ENCODE peak calls at places on chromosomes 5 and 9, in six cellular contexts. One of them, this sample, is unnamed.

GRCh38 chr9:96554801-96555566 is 64.7 kb downstream of the CDC14B start:
- DNase-seq in K562: no peak
- DNase-seq in A549: no peak
- DNase-seq in HepG2: no peak
- DNase-seq in GM12878: no peak
- DNase-seq in endothelial cell of umbilical vein: no peak
- DNase-seq in this sample: no peak

GRCh38 chr5:179793470-179794139 is at the start of gene LTC4S:
- DNase-seq in K562: no peak
- DNase-seq in A549: no peak
- DNase-seq in HepG2: no peak
- DNase-seq in GM12878: no peak
- DNase-seq in endothelial cell of umbilical vein: peak
- DNase-seq in this sample: peak

GRCh38 chr9:79357620-79358019 is 214.1 kb upstream of the TLE4 start:
- DNase-seq in K562: no peak
- DNase-seq in A549: no peak
- DNase-seq in HepG2: no peak
- DNase-seq in GM12878: no peak
- DNase-seq in endothelial cell of umbilical vein: no peak
- DNase-seq in this sample: peak

GRCh38 chr5:176364765-176365662 is at the start of gene ARL10:
- DNase-seq in K562: no peak
- DNase-seq in A549: no peak
- DNase-seq in HepG2: no peak
- DNase-seq in GM12878: no peak
- DNase-seq in endothelial cell of umbilical vein: peak
- DNase-seq in this sample: no peak

GRCh38 chr5:14108170-14108996 is 34.8 kb upstream of the TRIO start:
- DNase-seq in K562: peak
- DNase-seq in A549: peak
- DNase-seq in HepG2: peak
- DNase-seq in GM12878: peak
- DNase-seq in endothelial cell of umbilical vein: peak
- DNase-seq in this sample: peak

GRCh38 chr5:65142511-65143011 is 339.2 kb downstream of the ADAMTS6 start:
- DNase-seq in K562: no peak
- DNase-seq in A549: no peak
- DNase-seq in HepG2: no peak
- DNase-seq in GM12878: no peak
- DNase-seq in endothelial cell of umbilical vein: peak
- DNase-seq in this sample: peak

GRCh38 chr5:26236936-26237335 is 801.5 kb downstream of the CDH9 start:
- DNase-seq in K562: no peak
- DNase-seq in A549: no peak
- DNase-seq in HepG2: no peak
- DNase-seq in GM12878: no peak
- DNase-seq in endothelial cell of umbilical vein: no peak
- DNase-seq in this sample: no peak

GRCh38 chr5:114101153-114101552 is 260.7 kb upstream of the KCNN2 start:
- DNase-seq in K562: peak
- DNase-seq in A549: peak
- DNase-seq in HepG2: peak
- DNase-seq in GM12878: no peak
- DNase-seq in endothelial cell of umbilical vein: peak
- DNase-seq in this sample: peak

GRCh38 chr9:13607746-13608445 is 328.4 kb upstream of the MPDZ start:
- DNase-seq in K562: no peak
- DNase-seq in A549: no peak
- DNase-seq in HepG2: no peak
- DNase-seq in GM12878: no peak
- DNase-seq in endothelial cell of umbilical vein: peak
- DNase-seq in this sample: no peak

GRCh38 chr9:132350861-132351315 is 3.9 kb downstream of the SETX start:
- DNase-seq in K562: no peak
- DNase-seq in A549: no peak
- DNase-seq in HepG2: no peak
- DNase-seq in GM12878: no peak
- DNase-seq in endothelial cell of umbilical vein: peak
- DNase-seq in this sample: peak

GRCh38 chr5:59583151-59583809 is 310.2 kb downstream of the PDE4D start:
- DNase-seq in K562: no peak
- DNase-seq in A549: no peak
- DNase-seq in HepG2: no peak
- DNase-seq in GM12878: no peak
- DNase-seq in endothelial cell of umbilical vein: peak
- DNase-seq in this sample: no peak

GRCh38 chr9:14768561-14769234 is 46.2 kb upstream of the CER1 start:
- DNase-seq in K562: peak
- DNase-seq in A549: peak
- DNase-seq in HepG2: peak
- DNase-seq in GM12878: no peak
- DNase-seq in endothelial cell of umbilical vein: peak
- DNase-seq in this sample: peak

GRCh38 chr5:151251001-151251551 is 1.9 kb upstream of the GM2A start:
- DNase-seq in K562: no peak
- DNase-seq in A549: no peak
- DNase-seq in HepG2: peak
- DNase-seq in GM12878: peak
- DNase-seq in endothelial cell of umbilical vein: no peak
- DNase-seq in this sample: peak

GRCh38 chr9:130419521-130420035 is 25.2 kb upstream of the ASS1 start:
- DNase-seq in K562: no peak
- DNase-seq in A549: no peak
- DNase-seq in HepG2: no peak
- DNase-seq in GM12878: no peak
- DNase-seq in endothelial cell of umbilical vein: no peak
- DNase-seq in this sample: no peak

GRCh38 chr5:126645132-126645531 is 44.4 kb downstream of the PHAX start:
- DNase-seq in K562: no peak
- DNase-seq in A549: no peak
- DNase-seq in HepG2: no peak
- DNase-seq in GM12878: no peak
- DNase-seq in endothelial cell of umbilical vein: no peak
- DNase-seq in this sample: no peak

GRCh38 chr5:67677422-67677970 is 480.9 kb upstream of the CD180 start:
- DNase-seq in K562: no peak
- DNase-seq in A549: no peak
- DNase-seq in HepG2: no peak
- DNase-seq in GM12878: no peak
- DNase-seq in endothelial cell of umbilical vein: no peak
- DNase-seq in this sample: no peak

GRCh38 chr5:129249891-129250290 is 155.3 kb downstream of the ISOC1 start:
- DNase-seq in K562: no peak
- DNase-seq in A549: no peak
- DNase-seq in HepG2: no peak
- DNase-seq in GM12878: no peak
- DNase-seq in endothelial cell of umbilical vein: no peak
- DNase-seq in this sample: no peak

GRCh38 chr5:21919417-21920022 is 933.6 kb downstream of the CDH12 start:
- DNase-seq in K562: peak
- DNase-seq in A549: peak
- DNase-seq in HepG2: peak
- DNase-seq in GM12878: peak
- DNase-seq in endothelial cell of umbilical vein: peak
- DNase-seq in this sample: peak

GRCh38 chr9:95447660-95448420 is 68.9 kb downstream of the PTCH1 start:
- DNase-seq in K562: no peak
- DNase-seq in A549: no peak
- DNase-seq in HepG2: no peak
- DNase-seq in GM12878: no peak
- DNase-seq in endothelial cell of umbilical vein: no peak
- DNase-seq in this sample: no peak

GRCh38 chr9:91803970-91804752 is 145.9 kb downstream of the ROR2 start:
- DNase-seq in K562: no peak
- DNase-seq in A549: no peak
- DNase-seq in HepG2: no peak
- DNase-seq in GM12878: no peak
- DNase-seq in endothelial cell of umbilical vein: no peak
- DNase-seq in this sample: no peak

GRCh38 chr9:69857828-69858227 is 37.2 kb downstream of the CFAP95 start:
- DNase-seq in K562: no peak
- DNase-seq in A549: no peak
- DNase-seq in HepG2: no peak
- DNase-seq in GM12878: no peak
- DNase-seq in endothelial cell of umbilical vein: no peak
- DNase-seq in this sample: no peak

GRCh38 chr9:98806394-98807069 is 938 bp upstream of the GALNT12 start:
- DNase-seq in K562: no peak
- DNase-seq in A549: no peak
- DNase-seq in HepG2: no peak
- DNase-seq in GM12878: no peak
- DNase-seq in endothelial cell of umbilical vein: no peak
- DNase-seq in this sample: no peak

GRCh38 chr5:150289551-150290390 is at the start of gene CAMK2A:
- DNase-seq in K562: no peak
- DNase-seq in A549: no peak
- DNase-seq in HepG2: no peak
- DNase-seq in GM12878: no peak
- DNase-seq in endothelial cell of umbilical vein: no peak
- DNase-seq in this sample: no peak

GRCh38 chr5:133456933-133457402 is 155.4 kb downstream of the FSTL4 start:
- DNase-seq in K562: no peak
- DNase-seq in A549: no peak
- DNase-seq in HepG2: peak
- DNase-seq in GM12878: no peak
- DNase-seq in endothelial cell of umbilical vein: no peak
- DNase-seq in this sample: peak

GRCh38 chr9:78436873-78437272 is 139.9 kb downstream of the PSAT1 start:
- DNase-seq in K562: no peak
- DNase-seq in A549: no peak
- DNase-seq in HepG2: no peak
- DNase-seq in GM12878: no peak
- DNase-seq in endothelial cell of umbilical vein: no peak
- DNase-seq in this sample: no peak

GRCh38 chr9:73172811-73173210 is 21.1 kb downstream of the ANXA1 start:
- DNase-seq in K562: no peak
- DNase-seq in A549: no peak
- DNase-seq in HepG2: no peak
- DNase-seq in GM12878: no peak
- DNase-seq in endothelial cell of umbilical vein: no peak
- DNase-seq in this sample: no peak

GRCh38 chr5:169637856-169638190 is 748 bp downstream of the DOCK2 start:
- DNase-seq in K562: no peak
- DNase-seq in A549: no peak
- DNase-seq in HepG2: no peak
- DNase-seq in GM12878: no peak
- DNase-seq in endothelial cell of umbilical vein: no peak
- DNase-seq in this sample: peak

GRCh38 chr5:139492700-139493192 is 10.2 kb upstream of the STING1 start:
- DNase-seq in K562: no peak
- DNase-seq in A549: no peak
- DNase-seq in HepG2: no peak
- DNase-seq in GM12878: no peak
- DNase-seq in endothelial cell of umbilical vein: peak
- DNase-seq in this sample: no peak

GRCh38 chr5:157665467-157666085 is 5.8 kb upstream of the C5orf52 start:
- DNase-seq in K562: no peak
- DNase-seq in A549: peak
- DNase-seq in HepG2: peak
- DNase-seq in GM12878: no peak
- DNase-seq in endothelial cell of umbilical vein: no peak
- DNase-seq in this sample: peak

GRCh38 chr5:103393131-103393754 is 134.7 kb downstream of the MACIR start:
- DNase-seq in K562: no peak
- DNase-seq in A549: no peak
- DNase-seq in HepG2: no peak
- DNase-seq in GM12878: peak
- DNase-seq in endothelial cell of umbilical vein: no peak
- DNase-seq in this sample: peak

GRCh38 chr9:135508211-135508820 is 7.8 kb downstream of the MRPS2 start:
- DNase-seq in K562: no peak
- DNase-seq in A549: no peak
- DNase-seq in HepG2: no peak
- DNase-seq in GM12878: no peak
- DNase-seq in endothelial cell of umbilical vein: no peak
- DNase-seq in this sample: no peak

GRCh38 chr5:16178745-16179372 is 732 bp downstream of the MARCHF11 start:
- DNase-seq in K562: peak
- DNase-seq in A549: no peak
- DNase-seq in HepG2: peak
- DNase-seq in GM12878: no peak
- DNase-seq in endothelial cell of umbilical vein: peak
- DNase-seq in this sample: peak
- H3K4me3 ChIP-seq in K562: no peak
- H3K4me3 ChIP-seq in A549: no peak
- H3K4me3 ChIP-seq in HepG2: no peak
- H3K4me3 ChIP-seq in GM12878: no peak
- H3K4me3 ChIP-seq in endothelial cell of umbilical vein: peak
- H3K4me3 ChIP-seq in this sample: no peak

GRCh38 chr5:140966293-140967225 is at the start of gene PCDHAC2:
- DNase-seq in K562: no peak
- DNase-seq in A549: peak
- DNase-seq in HepG2: no peak
- DNase-seq in GM12878: no peak
- DNase-seq in endothelial cell of umbilical vein: peak
- DNase-seq in this sample: no peak
- TF ChIP-seq CTCF in K562: no peak
- TF ChIP-seq CTCF in A549: no peak
- TF ChIP-seq CTCF in HepG2: no peak
- TF ChIP-seq CTCF in GM12878: no peak
- TF ChIP-seq CTCF in endothelial cell of umbilical vein: no peak
- TF ChIP-seq CTCF in this sample: no peak

GRCh38 chr9:123996731-123997421 is 14.7 kb upstream of the LHX2 start:
- DNase-seq in K562: no peak
- DNase-seq in A549: no peak
- DNase-seq in HepG2: no peak
- DNase-seq in GM12878: no peak
- DNase-seq in endothelial cell of umbilical vein: no peak
- DNase-seq in this sample: peak
- TF ChIP-seq MYC in K562: no peak
- TF ChIP-seq MYC in A549: no peak
- TF ChIP-seq MYC in HepG2: no peak
- TF ChIP-seq MYC in GM12878: no peak
- TF ChIP-seq MYC in endothelial cell of umbilical vein: no peak
- TF ChIP-seq MYC in this sample: no peak

DNA sequence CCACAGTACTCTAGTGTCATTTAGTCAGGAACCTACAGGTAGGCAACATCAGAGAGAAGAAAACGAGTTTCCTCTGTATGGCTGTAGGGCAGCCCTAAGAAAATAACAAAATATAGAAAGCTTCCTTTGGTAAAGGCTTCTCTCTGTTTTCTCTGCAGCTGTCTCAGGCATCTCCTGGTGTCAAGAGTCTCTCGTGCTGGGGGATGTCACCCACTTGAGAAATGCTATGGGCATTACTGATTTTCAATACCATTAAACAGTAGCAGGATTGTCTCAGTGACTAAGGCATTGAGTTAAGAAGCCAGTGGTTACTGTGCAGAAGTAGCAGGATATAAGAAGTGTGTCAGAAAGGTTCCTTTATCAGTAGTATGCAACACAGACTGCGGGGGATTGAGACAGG is 32.4 kb downstream of the LIFR start:
- DNase-seq in K562: no peak
- DNase-seq in A549: no peak
- DNase-seq in HepG2: no peak
- DNase-seq in GM12878: no peak
- DNase-seq in endothelial cell of umbilical vein: no peak
- DNase-seq in this sample: no peak
- H3K4me3 ChIP-seq in K562: no peak
- H3K4me3 ChIP-seq in A549: no peak
- H3K4me3 ChIP-seq in HepG2: no peak
- H3K4me3 ChIP-seq in GM12878: no peak
- H3K4me3 ChIP-seq in endothelial cell of umbilical vein: no peak
- H3K4me3 ChIP-seq in this sample: no peak

GRCh38 chr9:138022121-138022741 is 144.6 kb downstream of the CACNA1B start:
- DNase-seq in K562: no peak
- DNase-seq in A549: peak
- DNase-seq in HepG2: no peak
- DNase-seq in GM12878: no peak
- DNase-seq in endothelial cell of umbilical vein: no peak
- DNase-seq in this sample: peak
- TF ChIP-seq CTCF in K562: peak
- TF ChIP-seq CTCF in A549: peak
- TF ChIP-seq CTCF in HepG2: peak
- TF ChIP-seq CTCF in GM12878: peak
- TF ChIP-seq CTCF in endothelial cell of umbilical vein: no peak
- TF ChIP-seq CTCF in this sample: peak